ENCODE peak calls at places on chromosomes 4 and X, in six cellular contexts. T, W, N, V, G and Q are unnamed samples.

GRCh38 chrX:47502591-47503222 is 19.7 kb upstream of the ZNF41 start:
- DNase-seq in T (no peak), W (no peak), N (no peak), V (no peak), G (no peak), Q (no peak)

GRCh38 chr4:6128221-6128871 is 72.0 kb downstream of the JAKMIP1 start:
- DNase-seq in T (no peak), W (no peak), N (no peak), V (no peak), G (peak), Q (no peak)

GRCh38 chr4:184955116-184955515 is 63.2 kb upstream of the HELT start:
- DNase-seq in T (no peak), W (no peak), N (no peak), V (no peak), G (no peak), Q (no peak)

GRCh38 chr4:56745082-56745481 is 64.0 kb upstream of the HOPX start:
- DNase-seq in T (no peak), W (no peak), N (no peak), V (no peak), G (no peak), Q (peak)

GRCh38 chr4:152485726-152486276 is 50.1 kb downstream of the FBXW7 start:
- DNase-seq in T (peak), W (no peak), N (no peak), V (no peak), G (no peak), Q (no peak)

GRCh38 chrX:36978886-36979285 is 29.3 kb upstream of the FAM47C start:
- DNase-seq in T (no peak), W (no peak), N (no peak), V (no peak), G (no peak), Q (no peak)

GRCh38 chr4:1492636-1493539 is 86.6 kb upstream of the NKX1-1 start:
- DNase-seq in T (no peak), W (no peak), N (no peak), V (no peak), G (no peak), Q (no peak)

GRCh38 chr4:88054909-88055308 is 47.5 kb downstream of the PKD2 start:
- DNase-seq in T (no peak), W (peak), N (no peak), V (peak), G (no peak), Q (peak)

GRCh38 chr4:166501941-166502382 is 628.9 kb downstream of the TLL1 start:
- DNase-seq in T (no peak), W (no peak), N (no peak), V (no peak), G (no peak), Q (no peak)
- TF ChIP-seq POLR2AphosphoS5 in T (no peak), W (no peak), N (no peak), V (no peak), G (no peak), Q (no peak)

DNA sequence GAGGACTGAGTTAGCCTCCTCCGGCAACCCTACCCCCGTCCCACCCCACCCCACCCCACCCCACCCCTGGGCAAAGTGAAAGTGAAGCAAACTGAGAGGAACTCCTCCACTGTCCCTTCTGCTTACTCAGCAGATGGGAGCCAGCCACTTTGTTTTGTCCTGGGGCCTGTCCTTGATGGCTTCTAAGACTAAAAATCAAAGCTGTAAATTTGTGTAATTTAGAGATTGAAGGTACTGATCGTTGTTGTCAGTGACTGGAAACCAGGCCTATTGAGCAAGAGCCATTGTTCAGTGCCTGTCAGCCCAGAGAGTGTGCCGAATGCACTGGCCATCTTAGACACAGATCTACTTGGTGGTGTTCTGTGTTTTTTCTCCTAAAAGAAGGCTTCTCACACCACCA is 161.9 kb downstream of the CBR4 start:
- DNase-seq in T (no peak), W (peak), N (no peak), V (no peak), G (no peak), Q (no peak)
- H3K4me3 ChIP-seq in T (no peak), W (no peak), N (peak), V (peak), G (no peak), Q (no peak)

DNA sequence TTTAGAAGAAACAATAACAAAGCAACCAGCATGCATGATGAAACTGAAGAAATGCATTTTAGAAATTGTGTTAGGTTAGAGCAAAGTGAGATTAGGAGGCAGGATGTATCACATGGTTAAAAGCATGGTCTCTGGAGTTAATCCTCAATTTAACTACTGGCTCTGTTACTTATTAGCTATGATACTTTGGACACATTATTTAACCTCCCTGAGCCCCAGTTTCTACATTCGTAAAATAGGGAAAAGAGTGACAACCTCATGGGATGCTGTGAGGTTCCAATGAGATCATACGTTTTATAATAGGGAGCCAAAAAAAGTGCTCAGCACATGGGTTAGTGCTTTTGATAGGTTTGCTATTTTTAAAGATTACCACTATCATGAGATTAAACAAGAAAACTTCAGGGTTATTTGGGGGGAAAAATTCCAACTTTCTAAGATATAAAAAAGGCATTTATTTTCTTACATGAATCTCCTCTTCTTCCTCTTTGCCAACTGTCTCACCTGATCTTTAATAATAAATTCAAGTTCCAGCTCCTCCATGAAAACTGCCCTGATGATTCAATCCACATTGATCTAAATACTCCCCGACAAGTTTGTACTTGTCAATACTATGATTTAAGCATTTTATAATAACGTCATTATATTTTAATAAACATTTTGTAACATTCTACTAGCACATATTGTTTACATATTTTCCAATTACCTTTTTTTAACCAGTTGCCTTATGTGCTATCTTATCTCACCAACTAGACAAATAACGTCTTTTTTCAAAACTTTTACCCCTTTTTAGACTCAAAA is 4.6 kb downstream of the SEC31A start:
- DNase-seq in T (no peak), W (no peak), N (no peak), V (no peak), G (no peak), Q (no peak)
- TF ChIP-seq POLR2A in T (no peak), W (no peak), N (no peak), V (no peak), G (no peak), Q (no peak)

GRCh38 chr4:156832886-156833285 is 138.7 kb downstream of the PDGFC start:
- DNase-seq in T (no peak), W (no peak), N (no peak), V (no peak), G (no peak), Q (no peak)

GRCh38 chr4:156830356-156830755 is 141.2 kb downstream of the PDGFC start:
- DNase-seq in T (no peak), W (no peak), N (no peak), V (no peak), G (no peak), Q (no peak)

GRCh38 chr4:156827519-156827918 is 144.1 kb downstream of the PDGFC start:
- DNase-seq in T (no peak), W (no peak), N (no peak), V (no peak), G (no peak), Q (no peak)

GRCh38 chr4:156825074-156825473 is 146.5 kb downstream of the PDGFC start:
- DNase-seq in T (no peak), W (no peak), N (no peak), V (no peak), G (no peak), Q (no peak)

DNA sequence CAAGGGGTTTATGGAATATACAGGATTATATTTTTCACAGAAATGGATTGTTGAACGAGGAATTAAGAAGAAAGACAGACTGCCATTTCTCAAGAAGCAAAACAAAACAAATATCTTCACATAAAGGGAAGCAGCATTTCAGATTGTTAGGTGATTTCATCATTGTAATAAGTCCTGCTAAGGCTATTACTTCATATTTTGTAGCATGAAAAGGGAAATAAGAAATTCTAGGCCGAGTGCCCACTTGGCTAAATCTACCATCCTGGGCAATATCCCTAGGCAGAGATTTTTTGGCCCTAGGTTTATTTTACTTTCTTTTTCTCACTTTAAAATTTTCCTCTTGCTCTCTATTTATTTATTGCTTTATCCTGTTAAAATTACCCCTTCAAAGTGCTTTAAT is 142.4 kb downstream of the PDGFC start:
- DNase-seq in T (no peak), W (peak), N (no peak), V (no peak), G (no peak), Q (no peak)
- TF ChIP-seq POLR2AphosphoS5 in T (no peak), W (peak), N (no peak), V (no peak), G (no peak), Q (no peak)

GRCh38 chr4:116705466-116705865 is 379.9 kb downstream of the TRAM1L1 start:
- DNase-seq in T (no peak), W (no peak), N (no peak), V (no peak), G (peak), Q (no peak)
- H3K4me3 ChIP-seq in T (no peak), W (no peak), N (no peak), V (no peak), G (no peak), Q (no peak)